ENCODE peak calls at places on chromosomes 12 and 14, in four cellular contexts. Z, B, O and V are unnamed samples.

GRCh38 chr12:12720637-12721250 is 3.6 kb downstream of the CDKN1B start:
- DNase-seq in Z (no peak), O (no peak), B (peak; percentile 18), V (no peak)

GRCh38 chr14:54202288-54202687 is 194.5 kb upstream of the CDKN3 start:
- DNase-seq in B (no peak), O (no peak), Z (no peak), V (no peak)

GRCh38 chr12:124236651-124237050 is 58.2 kb upstream of the RFLNA start:
- DNase-seq in B (peak; percentile 97), O (peak; percentile 62), Z (no peak), V (no peak)

GRCh38 chr12:116346222-116346621 is 68.7 kb upstream of the MED13L start:
- DNase-seq in B (peak; percentile 58), O (peak; percentile 24), Z (no peak), V (no peak)

GRCh38 chr14:61526405-61527312 is 168.7 kb upstream of the HIF1A start:
- DNase-seq in Z (no peak), O (no peak), B (no peak), V (no peak)

GRCh38 chr12:127455347-127456265 is 811.4 kb upstream of the TMEM132C start:
- DNase-seq in Z (no peak), B (peak; percentile 27), O (no peak), V (no peak)

GRCh38 chr14:56153271-56153670 is 35.1 kb downstream of the PELI2 start:
- DNase-seq in Z (no peak), O (peak; percentile 13), B (no peak), V (no peak)

GRCh38 chr12:113403435-113404415 is at the start of gene SDS:
- DNase-seq in Z (no peak), O (no peak), B (peak; percentile 66), V (no peak)

GRCh38 chr14:93682459-93682858 is 105.8 kb downstream of the PRIMA1 start:
- DNase-seq in B (no peak), Z (no peak), O (no peak), V (no peak)

GRCh38 chr14:71932229-71932951 is at the start of gene RGS6:
- DNase-seq in O (no peak), Z (no peak), B (peak; percentile 21), V (no peak)
- TF ChIP-seq CTCF in O (no peak), Z (peak; percentile 35), B (no peak), V (peak; percentile 36)

DNA sequence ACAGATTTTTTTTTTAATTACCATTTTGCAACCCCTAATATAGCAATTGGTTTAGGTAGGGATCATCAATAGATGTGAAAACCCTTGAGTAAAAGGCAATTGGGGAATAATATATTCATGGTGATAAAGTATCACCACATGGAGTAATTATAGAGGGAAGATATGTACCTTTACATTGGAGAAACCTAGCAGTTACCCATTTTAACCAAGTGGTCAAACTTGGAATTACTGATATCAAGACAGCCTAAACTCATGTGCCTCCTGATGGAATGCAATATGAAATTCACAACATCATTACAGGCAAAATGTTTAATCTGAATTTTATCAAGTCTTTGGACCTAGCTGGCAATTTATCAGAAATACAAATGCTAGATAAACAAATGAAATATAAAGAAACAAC is 6.7 kb upstream of the SLC10A1 start:
- DNase-seq in Z (no peak), O (no peak), B (no peak), V (no peak)
- TF ChIP-seq CTCF in Z (no peak), O (no peak), B (peak; percentile 30), V (no peak)

GRCh38 chr12:52426034-52426433 is 8.1 kb downstream of the KRT75 start:
- DNase-seq in O (no peak), B (no peak), Z (no peak), V (no peak)

GRCh38 chr12:52427083-52427482 is 7.1 kb downstream of the KRT75 start:
- DNase-seq in Z (no peak), O (no peak), B (no peak), V (no peak)

GRCh38 chr12:52423661-52424503 is 10.3 kb downstream of the KRT75 start:
- DNase-seq in Z (no peak), B (no peak), O (no peak), V (no peak)

GRCh38 chr12:52425466-52425865 is 8.7 kb downstream of the KRT75 start:
- DNase-seq in O (no peak), B (no peak), Z (no peak), V (no peak)

GRCh38 chr12:52428121-52428520 is 6.0 kb downstream of the KRT75 start:
- DNase-seq in O (no peak), B (no peak), Z (no peak), V (no peak)
- TF ChIP-seq CTCF in O (no peak), B (no peak), Z (no peak), V (no peak)

DNA sequence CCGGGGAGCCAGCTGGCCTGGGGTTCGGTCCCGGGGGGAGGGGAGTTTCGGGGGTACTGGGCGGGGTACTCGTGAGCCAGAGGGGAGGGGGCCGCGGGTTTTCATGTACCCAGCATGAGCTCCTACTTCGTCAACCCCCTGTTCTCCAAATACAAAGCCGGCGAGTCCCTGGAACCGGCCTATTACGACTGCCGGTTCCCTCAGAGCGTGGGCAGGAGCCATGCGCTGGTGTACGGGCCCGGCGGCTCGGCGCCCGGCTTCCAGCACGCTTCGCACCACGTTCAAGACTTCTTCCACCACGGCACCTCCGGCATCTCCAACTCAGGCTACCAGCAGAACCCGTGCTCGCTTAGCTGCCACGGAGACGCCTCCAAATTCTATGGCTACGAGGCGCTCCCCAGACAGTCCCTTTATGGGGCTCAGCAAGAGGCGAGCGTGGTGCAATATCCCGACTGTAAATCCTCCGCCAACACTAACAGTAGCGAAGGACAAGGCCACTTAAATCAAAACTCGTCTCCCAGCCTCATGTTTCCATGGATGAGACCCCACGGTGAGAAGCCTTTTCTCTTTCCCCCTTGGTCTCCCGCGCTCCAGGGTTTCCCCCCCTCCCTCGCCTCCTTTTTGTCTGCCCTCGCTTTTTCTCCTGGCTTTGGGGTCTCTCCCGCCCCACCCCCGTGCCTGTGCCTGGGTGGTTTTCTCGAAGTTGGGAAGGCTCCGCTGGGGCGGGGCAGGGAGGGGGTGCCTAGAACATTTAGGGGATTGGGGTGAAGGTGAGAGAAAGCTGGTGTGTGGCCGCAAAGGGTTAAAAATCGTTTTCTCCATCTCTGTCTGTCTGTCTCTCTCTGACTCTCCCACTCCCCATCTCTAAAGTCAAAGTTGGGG is 627 bp downstream of the HOXC8 start:
- DNase-seq in B (no peak), O (no peak), Z (no peak), V (no peak)
- TF ChIP-seq CTCF in B (no peak), O (no peak), Z (no peak), V (no peak)

DNA sequence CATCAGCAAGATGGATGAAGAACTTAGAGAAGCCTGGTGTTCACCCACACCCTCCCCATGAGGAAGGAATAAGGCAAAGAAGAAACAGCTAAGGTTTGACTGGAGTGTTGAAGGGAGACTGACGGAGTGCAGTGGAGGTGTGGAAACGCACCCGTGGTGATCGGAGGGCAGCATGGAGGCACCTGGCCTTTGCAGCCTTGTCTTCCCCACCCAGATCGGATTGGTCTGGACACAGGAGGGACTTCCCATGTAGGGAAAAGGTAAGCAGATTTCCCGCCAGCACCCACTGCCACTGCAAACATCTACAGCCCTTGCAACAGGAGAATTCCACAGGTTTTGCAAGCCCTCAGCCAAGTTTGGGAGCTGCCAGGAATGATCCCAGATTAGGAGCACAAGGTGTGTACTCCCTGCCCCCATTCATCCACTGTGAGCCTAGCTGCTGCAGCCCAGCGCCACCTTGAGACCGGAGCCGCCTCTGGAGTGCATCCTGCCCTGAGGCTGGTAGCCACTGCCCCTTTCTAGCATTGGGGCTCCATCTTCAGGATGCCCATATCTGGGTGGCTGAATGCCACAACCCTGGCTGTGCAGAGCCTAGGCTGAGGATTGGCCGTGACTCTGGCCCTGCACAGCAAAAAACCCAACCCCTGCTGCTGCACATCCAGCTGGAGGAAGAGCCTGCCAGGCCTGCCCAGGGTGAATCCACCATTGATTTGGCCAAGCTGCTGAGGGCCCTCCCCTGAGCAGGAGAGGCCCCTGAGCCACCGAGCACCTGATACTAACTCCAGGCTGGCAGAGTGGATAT is 411.1 kb downstream of the TMEM121 start:
- DNase-seq in Z (no peak), B (no peak), O (no peak), V (no peak)
- TF ChIP-seq CTCF in Z (no peak), B (no peak), O (no peak), V (no peak)

GRCh38 chr12:130826151-130826801 is 12.8 kb downstream of the STX2 start:
- DNase-seq in Z (no peak), B (peak; percentile 38), O (peak; percentile 61), V (no peak)
- TF ChIP-seq CTCF in Z (peak; percentile 50), B (peak; percentile 64), O (peak; percentile 79), V (peak; percentile 74)

DNA sequence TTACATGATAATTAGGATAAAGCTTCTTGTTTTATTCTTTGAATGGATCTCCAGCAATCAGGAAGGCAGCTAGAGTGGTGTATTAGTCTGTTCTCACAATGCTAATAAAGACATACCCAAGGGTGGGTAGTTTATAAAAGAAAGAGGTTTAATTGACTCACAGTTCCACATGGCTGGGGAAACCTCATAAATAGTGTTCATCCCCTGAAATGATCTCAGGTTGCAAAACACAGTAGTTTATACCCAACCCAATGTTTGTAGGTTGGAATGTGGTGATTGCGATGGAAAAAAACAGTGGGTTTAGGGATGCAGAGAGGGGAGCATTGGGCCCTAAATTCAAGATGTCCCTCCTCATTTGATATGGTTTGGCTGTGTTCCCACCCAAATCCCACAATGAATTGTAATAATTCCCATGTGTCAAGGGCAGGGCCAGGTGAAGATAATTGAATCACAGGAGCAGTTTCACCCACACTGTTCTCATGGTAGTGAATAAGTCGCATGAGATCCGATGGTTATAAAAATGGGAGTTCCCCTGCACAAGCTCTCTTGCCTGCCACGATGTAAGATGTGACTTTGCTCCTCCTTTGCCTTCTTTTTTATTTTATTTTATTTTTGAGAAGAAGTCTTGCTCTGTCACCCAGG is 11.5 kb downstream of the MUCL1 start:
- DNase-seq in B (no peak), Z (no peak), O (no peak), V (no peak)
- TF ChIP-seq CTCF in B (no peak), Z (no peak), O (no peak), V (no peak)

GRCh38 chr14:74793506-74794155 is 30.5 kb downstream of the YLPM1 start:
- DNase-seq in B (no peak), O (peak; percentile 8), Z (no peak), V (no peak)
- TF ChIP-seq CTCF in B (peak; percentile 44), O (peak; percentile 69), Z (peak; percentile 19), V (peak; percentile 43)

DNA sequence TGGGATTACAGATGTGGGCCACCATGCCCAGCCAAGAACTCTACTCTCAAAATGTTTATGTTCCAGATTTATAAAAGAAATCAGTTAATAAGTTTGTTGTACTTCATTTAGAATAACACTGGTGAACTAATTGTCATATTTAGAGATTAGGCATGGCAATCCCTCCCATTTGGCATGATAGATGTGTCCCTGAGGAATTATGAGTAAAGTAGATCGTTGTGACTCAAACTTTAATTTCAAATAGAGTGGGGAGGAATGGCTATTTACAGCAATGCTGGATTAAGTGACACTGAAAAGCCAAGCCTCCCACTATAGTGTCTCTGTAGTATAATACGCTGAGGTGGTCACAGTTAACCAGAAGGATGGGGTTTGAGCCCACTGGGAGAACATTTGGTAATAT is 39.3 kb upstream of the RTRAF start:
- DNase-seq in O (no peak), Z (no peak), B (no peak), V (no peak)
- TF ChIP-seq CTCF in O (no peak), Z (no peak), B (no peak), V (no peak)